ENCODE peak calls at places on chromosome 12, in ten cellular contexts. T is Calu3, U is HuH-7.5, W is hypothalamus, G is iris pigment epithelial cell, M is midbrain, Z is hepatocyte, J is RCC 7860, P is hepatic stellate cell, C is 8988T. X is an unnamed sample.

GRCh38 chr12:31645944-31646343 is 13.5 kb upstream of the ETFBKMT start:
- DNase-seq in C (no peak), W (no peak), G (no peak), U (no peak), T (no peak), P (no peak), J (no peak), M (no peak), Z (no peak), X (no peak)

GRCh38 chr12:110256780-110257431 is 24.1 kb upstream of the ATP2A2 start:
- DNase-seq in G (no peak), W (no peak), C (no peak), J (no peak), Z (no peak), T (no peak), P (peak; percentile 63), U (no peak), M (no peak), X (no peak)

GRCh38 chr12:50221228-50222008 is 54.2 kb upstream of the CERS5 start:
- DNase-seq in W (no peak), P (peak; percentile 62), J (peak; percentile 33), U (no peak), C (no peak), G (peak; percentile 89), T (no peak), Z (peak; percentile 77), M (peak; percentile 10), X (no peak)

GRCh38 chr12:131274061-131274460 is 320.4 kb downstream of the ADGRD1 start:
- DNase-seq in P (no peak), M (no peak), U (no peak), C (no peak), Z (no peak), W (no peak), T (no peak), J (no peak), G (no peak), X (no peak)

GRCh38 chr12:6341439-6342139 is at the start of gene TNFRSF1A:
- DNase-seq in C (no peak), P (peak; percentile 86), J (peak; percentile 64), U (peak; percentile 83), Z (peak; percentile 88), W (no peak), G (peak; percentile 90), M (peak; percentile 49), T (peak; percentile 65), X (no peak)

GRCh38 chr12:125110641-125111360 is 45.6 kb downstream of the AACS start:
- DNase-seq in G (peak; percentile 79), W (no peak), C (no peak), P (no peak), J (no peak), Z (no peak), U (no peak), T (no peak), M (no peak), X (no peak)

GRCh38 chr12:95574799-95575452 is 23.6 kb upstream of the USP44 start:
- DNase-seq in M (peak; percentile 42), P (peak; percentile 58), G (peak; percentile 36), C (no peak), T (peak; percentile 9), J (peak; percentile 22), U (peak; percentile 50), Z (peak; percentile 56), W (no peak), X (no peak)

GRCh38 chr12:114711689-114712152 is 27.7 kb upstream of the TBX3 start:
- DNase-seq in M (no peak), P (no peak), U (no peak), G (no peak), Z (no peak), T (no peak), W (no peak), C (no peak), J (no peak), X (no peak)

GRCh38 chr12:22682663-22683062 is 57.7 kb downstream of the ETNK1 start:
- DNase-seq in W (no peak), U (no peak), P (no peak), C (no peak), T (no peak), M (no peak), J (no peak), G (no peak), Z (no peak), X (no peak)